ENCODE peak calls at places on chromosomes 13 and 19, in eight cellular contexts. E is OCI-LY7, Y is mesothelial cell of epicardium, F is AG10803, I is lower leg skin, T is fibroblast of the aortic adventitia, C is PC-9, V is right lobe of liver. R is an unnamed sample.

GRCh38 chr19:1324792-1325567 is 39.3 kb downstream of the EFNA2 start:
- DNase-seq in E (no peak), Y (no peak), F (peak), I (peak), T (peak), C (peak), V (no peak), R (peak)

GRCh38 chr19:1854542-1855039 is 6.3 kb upstream of the REXO1 start:
- DNase-seq in E (no peak), Y (no peak), F (peak), I (peak), T (no peak), C (no peak), V (no peak), R (peak)

GRCh38 chr19:57465680-57466381 is 8.9 kb upstream of the VN1R1 start:
- DNase-seq in E (peak), Y (no peak), F (peak), I (no peak), T (peak), C (peak), V (no peak), R (peak)

GRCh38 chr13:39729161-39729560 is 73.7 kb downstream of the COG6 start:
- DNase-seq in E (no peak), Y (no peak), F (peak), I (no peak), T (peak), C (no peak), V (no peak), R (no peak)

GRCh38 chr19:35086455-35086854 is 29.2 kb upstream of the FXYD3 start:
- DNase-seq in E (no peak), Y (no peak), F (no peak), I (no peak), T (no peak), C (no peak), V (no peak), R (no peak)

GRCh38 chr13:112251930-112252585 is 124.1 kb upstream of the SPACA7 start:
- DNase-seq in E (no peak), Y (no peak), F (no peak), I (peak), T (no peak), C (no peak), V (no peak), R (no peak)

GRCh38 chr19:14476307-14476662 is 1.1 kb upstream of the PTGER1 start:
- DNase-seq in E (no peak), Y (no peak), F (no peak), I (no peak), T (no peak), C (no peak), V (no peak), R (no peak)

GRCh38 chr13:114130708-114131580 is 1.5 kb downstream of the RASA3 start:
- DNase-seq in E (no peak), Y (no peak), F (peak), I (no peak), T (peak), C (peak), V (no peak), R (peak)

GRCh38 chr13:25018729-25019115 is 77.2 kb upstream of the PABPC3 start:
- DNase-seq in E (no peak), Y (no peak), F (no peak), I (no peak), T (no peak), C (no peak), V (no peak), R (no peak)

GRCh38 chr19:16301999-16302694 is 22.5 kb upstream of the KLF2 start:
- DNase-seq in E (peak), Y (no peak), F (peak), I (no peak), T (peak), C (peak), V (no peak), R (no peak)

GRCh38 chr13:70568571-70568970 is 460.3 kb upstream of the KLHL1 start:
- DNase-seq in E (peak), Y (no peak), F (peak), I (no peak), T (peak), C (no peak), V (no peak), R (no peak)

GRCh38 chr13:27012482-27013197 is 159.0 kb downstream of the USP12 start:
- DNase-seq in E (no peak), Y (no peak), F (peak), I (peak), T (peak), C (peak), V (no peak), R (no peak)

GRCh38 chr13:29507356-29507755 is 88.1 kb downstream of the SLC7A1 start:
- DNase-seq in E (no peak), Y (no peak), F (peak), I (no peak), T (no peak), C (no peak), V (no peak), R (no peak)

GRCh38 chr13:100300213-100300612 is 211.3 kb downstream of the PCCA start:
- DNase-seq in E (no peak), Y (no peak), F (no peak), I (no peak), T (no peak), C (no peak), V (no peak), R (no peak)

GRCh38 chr13:88068975-88069374 is 397.8 kb downstream of the SLITRK5 start:
- DNase-seq in E (peak), Y (no peak), F (no peak), I (no peak), T (no peak), C (no peak), V (no peak), R (peak)
- TF ChIP-seq CTCF in E (peak), Y (no peak), F (no peak), I (no peak), T (no peak), C (no peak), V (no peak), R (no peak)

GRCh38 chr19:40605201-40605971 is 4.2 kb downstream of the LTBP4 start:
- DNase-seq in E (peak), Y (peak), F (peak), I (peak), T (peak), C (peak), V (peak), R (peak)
- TF ChIP-seq CTCF in E (peak), Y (no peak), F (peak), I (no peak), T (no peak), C (no peak), V (peak), R (no peak)

GRCh38 chr19:55504252-55504603 is 16.0 kb downstream of the SSC5D start:
- DNase-seq in E (no peak), Y (no peak), F (no peak), I (no peak), T (no peak), C (no peak), V (no peak), R (no peak)
- TF ChIP-seq CTCF in E (no peak), Y (peak), F (no peak), I (no peak), T (no peak), C (peak), V (no peak), R (no peak)

GRCh38 chr13:80069374-80069773 is 271.6 kb downstream of the SPRY2 start:
- DNase-seq in E (no peak), Y (no peak), F (no peak), I (no peak), T (no peak), C (no peak), V (no peak), R (no peak)

GRCh38 chr13:80074811-80075210 is 266.1 kb downstream of the SPRY2 start:
- DNase-seq in E (no peak), Y (no peak), F (no peak), I (no peak), T (no peak), C (no peak), V (peak), R (no peak)

GRCh38 chr13:80070024-80070703 is 270.8 kb downstream of the SPRY2 start:
- DNase-seq in E (no peak), Y (no peak), F (no peak), I (no peak), T (no peak), C (no peak), V (no peak), R (no peak)

GRCh38 chr13:80072231-80072630 is 268.7 kb downstream of the SPRY2 start:
- DNase-seq in E (no peak), Y (no peak), F (no peak), I (no peak), T (no peak), C (no peak), V (no peak), R (no peak)

GRCh38 chr13:80074143-80074752 is 266.7 kb downstream of the SPRY2 start:
- DNase-seq in E (no peak), Y (no peak), F (no peak), I (no peak), T (no peak), C (no peak), V (peak), R (no peak)
- TF ChIP-seq CTCF in E (no peak), Y (no peak), F (no peak), I (no peak), T (no peak), C (no peak), V (no peak), R (no peak)

DNA sequence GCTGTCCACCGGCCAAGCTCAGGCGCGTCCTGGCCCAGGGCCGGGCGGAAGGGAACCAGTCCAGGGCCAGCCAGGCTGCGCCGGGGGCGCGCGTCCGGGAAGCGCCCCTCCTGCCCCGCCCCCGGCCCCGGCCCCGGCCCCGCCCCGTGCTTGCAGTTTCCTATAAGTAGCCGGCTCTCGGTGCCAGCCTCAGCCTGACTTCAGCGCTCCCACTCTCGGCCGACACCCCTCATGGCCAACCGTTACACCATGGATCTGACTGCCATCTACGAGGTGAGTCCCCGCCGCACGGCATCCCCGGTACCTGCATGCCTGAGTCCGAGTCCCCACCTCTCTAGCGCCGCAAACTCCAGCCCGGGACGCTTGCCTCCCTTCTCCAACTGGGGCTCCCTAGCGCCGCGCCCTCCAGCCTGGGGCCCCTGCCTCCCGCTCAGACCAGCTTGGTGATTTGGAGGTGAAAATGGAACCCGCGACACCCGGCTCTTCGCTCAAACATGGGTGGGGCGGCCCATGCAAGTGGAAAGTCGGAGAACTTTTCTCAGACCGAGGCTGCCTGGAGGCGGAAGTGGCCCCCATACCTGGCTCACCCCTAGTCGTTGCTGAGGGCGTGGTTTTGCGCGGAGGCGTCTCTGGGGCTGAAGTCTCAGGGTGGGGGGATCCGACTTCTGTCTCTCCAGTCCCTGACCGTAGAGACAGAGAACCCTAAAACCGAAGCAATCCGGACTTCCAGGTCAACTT is at the start of gene ZFP36:
- DNase-seq in E (peak), Y (peak), F (peak), I (peak), T (peak), C (peak), V (peak), R (peak)
- TF ChIP-seq CTCF in E (no peak), Y (no peak), F (peak), I (no peak), T (peak), C (no peak), V (no peak), R (no peak)

GRCh38 chr19:43780706-43781525 is at the start of gene KCNN4:
- DNase-seq in E (peak), Y (no peak), F (peak), I (no peak), T (peak), C (peak), V (no peak), R (peak)

GRCh38 chr19:43779147-43779819 is 1.5 kb downstream of the KCNN4 start:
- DNase-seq in E (no peak), Y (no peak), F (no peak), I (no peak), T (no peak), C (peak), V (peak), R (no peak)

GRCh38 chr19:43781630-43782310 is 997 bp upstream of the KCNN4 start:
- DNase-seq in E (peak), Y (no peak), F (no peak), I (no peak), T (no peak), C (no peak), V (no peak), R (peak)

GRCh38 chr19:43778651-43779050 is 2.1 kb downstream of the KCNN4 start:
- DNase-seq in E (peak), Y (no peak), F (no peak), I (no peak), T (no peak), C (no peak), V (no peak), R (no peak)

GRCh38 chr19:43779820-43780219 is 953 bp downstream of the KCNN4 start:
- DNase-seq in E (peak), Y (no peak), F (no peak), I (no peak), T (no peak), C (peak), V (no peak), R (no peak)
- TF ChIP-seq CTCF in E (peak), Y (no peak), F (no peak), I (no peak), T (peak), C (peak), V (no peak), R (no peak)

GRCh38 chr19:11281336-11282049 is 14.5 kb upstream of the TSPAN16 start:
- DNase-seq in E (no peak), Y (no peak), F (no peak), I (no peak), T (no peak), C (no peak), V (no peak), R (no peak)

GRCh38 chr19:11288349-11288748 is 7.6 kb upstream of the TSPAN16 start:
- DNase-seq in E (no peak), Y (no peak), F (peak), I (no peak), T (peak), C (no peak), V (no peak), R (no peak)

GRCh38 chr19:11284535-11284934 is 11.4 kb upstream of the TSPAN16 start:
- DNase-seq in E (no peak), Y (no peak), F (no peak), I (no peak), T (no peak), C (no peak), V (no peak), R (no peak)

GRCh38 chr19:11291415-11291814 is 4.5 kb upstream of the TSPAN16 start:
- DNase-seq in E (no peak), Y (no peak), F (no peak), I (no peak), T (no peak), C (no peak), V (no peak), R (no peak)

DNA sequence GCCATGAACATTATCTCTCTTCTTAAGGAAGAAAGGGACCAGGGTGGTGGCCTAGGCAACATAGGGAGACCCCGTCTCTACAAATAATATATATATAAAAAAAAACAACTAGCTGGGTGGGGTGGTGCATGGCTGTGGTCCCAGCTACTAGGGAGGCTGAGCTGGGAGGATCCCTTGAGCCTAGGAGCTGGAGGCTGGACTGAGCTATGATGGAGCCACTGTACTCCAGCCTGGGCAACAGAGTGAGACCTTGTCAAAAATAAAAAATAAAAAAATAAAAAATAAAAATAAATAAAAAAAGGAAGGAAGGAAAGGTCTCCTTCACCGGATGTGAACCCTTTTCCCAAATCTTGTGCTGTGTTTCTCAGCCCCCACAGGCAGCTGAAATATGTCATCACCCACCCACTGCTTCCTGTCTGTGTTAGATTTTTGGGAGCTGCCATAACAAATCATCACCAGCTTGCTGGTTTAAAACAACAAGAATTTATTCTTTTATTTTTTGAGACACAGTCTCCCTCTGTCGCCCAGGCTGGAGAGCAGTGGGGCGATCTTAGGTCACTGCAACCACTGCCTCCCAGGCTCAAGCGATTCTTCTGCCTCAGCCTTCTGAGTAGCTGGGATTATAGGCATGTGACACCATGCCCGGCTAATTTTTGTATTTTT is 9.5 kb upstream of the TSPAN16 start:
- DNase-seq in E (no peak), Y (no peak), F (peak), I (no peak), T (peak), C (no peak), V (no peak), R (peak)
- TF ChIP-seq CTCF in E (no peak), Y (no peak), F (peak), I (no peak), T (no peak), C (no peak), V (no peak), R (no peak)

GRCh38 chr19:51698296-51698695 is 5.2 kb downstream of the SPACA6 start:
- DNase-seq in E (no peak), Y (no peak), F (peak), I (no peak), T (peak), C (no peak), V (no peak), R (no peak)
- TF ChIP-seq CTCF in E (no peak), Y (no peak), F (no peak), I (no peak), T (no peak), C (no peak), V (no peak), R (no peak)

R was measured in activated CD8-positive, alpha-beta T cell treated with anti-CD3 and anti-CD28 coated beads for 36 hours.